ENCODE peak calls at places on chromosome 15, in four cellular contexts. One of them, this sample, is unnamed.

GRCh38 chr15:43441316-43441715 is 51.6 kb downstream of the TP53BP1 start:
- DNase-seq in GM13976: peak
- DNase-seq in PC-9: no peak
- DNase-seq in HS-27A: peak
- DNase-seq in this sample: peak

GRCh38 chr15:101242160-101242998 is 9.5 kb downstream of the CHSY1 start:
- DNase-seq in GM13976: peak
- DNase-seq in PC-9: no peak
- DNase-seq in HS-27A: no peak
- DNase-seq in this sample: peak

GRCh38 chr15:65335278-65336055 is 31.0 kb downstream of the RNU5B-1 start:
- DNase-seq in GM13976: no peak
- DNase-seq in PC-9: no peak
- DNase-seq in HS-27A: no peak
- DNase-seq in this sample: no peak

GRCh38 chr15:29896062-29896461 is 73.8 kb upstream of the TJP1 start:
- DNase-seq in GM13976: no peak
- DNase-seq in PC-9: no peak
- DNase-seq in HS-27A: no peak
- DNase-seq in this sample: no peak

GRCh38 chr15:75732809-75733451 is 20.3 kb upstream of the CSPG4 start:
- DNase-seq in GM13976: peak
- DNase-seq in PC-9: no peak
- DNase-seq in HS-27A: peak
- DNase-seq in this sample: peak

GRCh38 chr15:93428807-93429351 is 339.9 kb upstream of the RGMA start:
- DNase-seq in GM13976: no peak
- DNase-seq in PC-9: no peak
- DNase-seq in HS-27A: no peak
- DNase-seq in this sample: no peak

GRCh38 chr15:75091814-75092213 is 68.4 kb downstream of the PPCDC start:
- DNase-seq in GM13976: no peak
- DNase-seq in PC-9: no peak
- DNase-seq in HS-27A: no peak
- DNase-seq in this sample: peak

GRCh38 chr15:84653910-84654688 is at the start of gene WDR73:
- DNase-seq in GM13976: peak
- DNase-seq in PC-9: peak
- DNase-seq in HS-27A: peak
- DNase-seq in this sample: peak

GRCh38 chr15:81373996-81374395 is at the start of gene TMC3:
- DNase-seq in GM13976: no peak
- DNase-seq in PC-9: no peak
- DNase-seq in HS-27A: no peak
- DNase-seq in this sample: no peak

GRCh38 chr15:88701561-88702095 is 62.8 kb downstream of the ISG20 start:
- DNase-seq in GM13976: peak
- DNase-seq in PC-9: no peak
- DNase-seq in HS-27A: no peak
- DNase-seq in this sample: no peak

GRCh38 chr15:82851981-82852511 is 42.6 kb downstream of the WHAMM start:
- DNase-seq in GM13976: no peak
- DNase-seq in PC-9: no peak
- DNase-seq in HS-27A: no peak
- DNase-seq in this sample: peak

GRCh38 chr15:59371458-59372351 is 966 bp downstream of the MYO1E start:
- DNase-seq in GM13976: peak
- DNase-seq in PC-9: no peak
- DNase-seq in HS-27A: no peak
- DNase-seq in this sample: no peak

GRCh38 chr15:25877681-25878080 is 14.6 kb upstream of the ATP10A start:
- DNase-seq in GM13976: no peak
- DNase-seq in PC-9: no peak
- DNase-seq in HS-27A: no peak
- DNase-seq in this sample: no peak

GRCh38 chr15:58490405-58491150 is 58.8 kb downstream of the LIPC start:
- DNase-seq in GM13976: no peak
- DNase-seq in PC-9: no peak
- DNase-seq in HS-27A: no peak
- DNase-seq in this sample: no peak

GRCh38 chr15:67413770-67414429 is 107.0 kb upstream of the C15orf61 start:
- DNase-seq in GM13976: no peak
- DNase-seq in PC-9: peak
- DNase-seq in HS-27A: peak
- DNase-seq in this sample: peak

GRCh38 chr15:80059786-80060489 is 462 bp downstream of the ZFAND6 start:
- DNase-seq in GM13976: peak
- DNase-seq in PC-9: peak
- DNase-seq in HS-27A: no peak
- DNase-seq in this sample: peak

GRCh38 chr15:44035781-44036699 is 159.0 kb downstream of the FRMD5 start:
- DNase-seq in GM13976: no peak
- DNase-seq in PC-9: no peak
- DNase-seq in HS-27A: no peak
- DNase-seq in this sample: peak

GRCh38 chr15:58299311-58299850 is 132.4 kb upstream of the LIPC start:
- DNase-seq in GM13976: no peak
- DNase-seq in PC-9: no peak
- DNase-seq in HS-27A: no peak
- DNase-seq in this sample: no peak

GRCh38 chr15:38049876-38050275 is 115.4 kb downstream of the TMCO5A start:
- DNase-seq in GM13976: no peak
- DNase-seq in PC-9: no peak
- DNase-seq in HS-27A: no peak
- DNase-seq in this sample: no peak

GRCh38 chr15:35696767-35697231 is 150.8 kb upstream of the DPH6 start:
- DNase-seq in GM13976: no peak
- DNase-seq in PC-9: peak
- DNase-seq in HS-27A: peak
- DNase-seq in this sample: peak

GRCh38 chr15:73965094-73965729 is 26.9 kb downstream of the STOML1 start:
- DNase-seq in GM13976: no peak
- DNase-seq in PC-9: no peak
- DNase-seq in HS-27A: no peak
- DNase-seq in this sample: no peak

GRCh38 chr15:41558400-41559238 is at the start of gene TYRO3:
- DNase-seq in GM13976: peak
- DNase-seq in PC-9: no peak
- DNase-seq in HS-27A: no peak
- DNase-seq in this sample: peak

GRCh38 chr15:63104727-63105126 is 16.9 kb upstream of the LACTB start:
- DNase-seq in GM13976: no peak
- DNase-seq in PC-9: no peak
- DNase-seq in HS-27A: no peak
- DNase-seq in this sample: no peak

GRCh38 chr15:83283813-83284562 is 476 bp downstream of the BNC1 start:
- DNase-seq in GM13976: peak
- DNase-seq in PC-9: no peak
- DNase-seq in HS-27A: no peak
- DNase-seq in this sample: no peak

GRCh38 chr15:67512140-67512539 is 8.8 kb upstream of the C15orf61 start:
- DNase-seq in GM13976: no peak
- DNase-seq in PC-9: no peak
- DNase-seq in HS-27A: no peak
- DNase-seq in this sample: no peak

GRCh38 chr15:88376574-88377174 is 90.5 kb downstream of the MRPL46 start:
- DNase-seq in GM13976: no peak
- DNase-seq in PC-9: no peak
- DNase-seq in HS-27A: no peak
- DNase-seq in this sample: peak